ENCODE peak calls at places on chromosomes 3 and 15, in nine cellular contexts. One of them, this sample, is unnamed.

GRCh38 chr3:100993309-100993708 is at the start of gene ABI3BP:
- DNase-seq in ACHN: peak; percentile 78
- DNase-seq in NT2/D1: no peak
- DNase-seq in glutamatergic neuron: peak; percentile 28
- DNase-seq in COR-L47: no peak
- DNase-seq in M059J: peak; percentile 87
- DNase-seq in left cardiac atrium: peak; percentile 82
- DNase-seq in activated effector memory CD4-positive, alpha-beta T cell treated with Interleukin-2 at 50 U/mL for 16 hours: no peak
- DNase-seq in GM20000: no peak
- DNase-seq in this sample: peak; percentile 82

GRCh38 chr3:152505926-152506325 is 237.2 kb downstream of the MBNL1 start:
- DNase-seq in M059J: no peak
- DNase-seq in NT2/D1: no peak
- DNase-seq in glutamatergic neuron: no peak
- DNase-seq in ACHN: no peak
- DNase-seq in activated effector memory CD4-positive, alpha-beta T cell treated with Interleukin-2 at 50 U/mL for 16 hours: no peak
- DNase-seq in COR-L47: no peak
- DNase-seq in left cardiac atrium: no peak
- DNase-seq in GM20000: peak; percentile 38
- DNase-seq in this sample: no peak

GRCh38 chr3:5784656-5785055 is 597.1 kb downstream of the EDEM1 start:
- DNase-seq in COR-L47: peak; percentile 43
- DNase-seq in ACHN: no peak
- DNase-seq in GM20000: no peak
- DNase-seq in M059J: no peak
- DNase-seq in NT2/D1: no peak
- DNase-seq in left cardiac atrium: no peak
- DNase-seq in glutamatergic neuron: no peak
- DNase-seq in activated effector memory CD4-positive, alpha-beta T cell treated with Interleukin-2 at 50 U/mL for 16 hours: no peak
- DNase-seq in this sample: no peak

GRCh38 chr15:51368307-51368706 is 26.9 kb downstream of the GLDN start:
- DNase-seq in COR-L47: no peak
- DNase-seq in ACHN: no peak
- DNase-seq in left cardiac atrium: no peak
- DNase-seq in NT2/D1: no peak
- DNase-seq in GM20000: no peak
- DNase-seq in glutamatergic neuron: no peak
- DNase-seq in M059J: no peak
- DNase-seq in activated effector memory CD4-positive, alpha-beta T cell treated with Interleukin-2 at 50 U/mL for 16 hours: no peak
- DNase-seq in this sample: no peak

GRCh38 chr15:56292546-56293316 is 49.1 kb upstream of the RFX7 start:
- DNase-seq in left cardiac atrium: no peak
- DNase-seq in ACHN: no peak
- DNase-seq in GM20000: no peak
- DNase-seq in activated effector memory CD4-positive, alpha-beta T cell treated with Interleukin-2 at 50 U/mL for 16 hours: no peak
- DNase-seq in M059J: no peak
- DNase-seq in COR-L47: no peak
- DNase-seq in NT2/D1: no peak
- DNase-seq in glutamatergic neuron: no peak
- DNase-seq in this sample: no peak

GRCh38 chr15:40282870-40283614 is at the start of gene ANKRD63:
- DNase-seq in GM20000: peak; percentile 76
- DNase-seq in left cardiac atrium: no peak
- DNase-seq in activated effector memory CD4-positive, alpha-beta T cell treated with Interleukin-2 at 50 U/mL for 16 hours: peak; percentile 18
- DNase-seq in M059J: peak; percentile 17
- DNase-seq in glutamatergic neuron: no peak
- DNase-seq in NT2/D1: no peak
- DNase-seq in COR-L47: peak; percentile 39
- DNase-seq in ACHN: no peak
- DNase-seq in this sample: no peak

GRCh38 chr15:70035051-70035718 is 62.5 kb downstream of the TLE3 start:
- DNase-seq in glutamatergic neuron: peak; percentile 8
- DNase-seq in activated effector memory CD4-positive, alpha-beta T cell treated with Interleukin-2 at 50 U/mL for 16 hours: no peak
- DNase-seq in GM20000: no peak
- DNase-seq in NT2/D1: no peak
- DNase-seq in COR-L47: no peak
- DNase-seq in ACHN: no peak
- DNase-seq in left cardiac atrium: no peak
- DNase-seq in M059J: no peak
- DNase-seq in this sample: peak; percentile 49

GRCh38 chr3:108472011-108472591 is 38.3 kb downstream of the MYH15 start:
- DNase-seq in glutamatergic neuron: no peak
- DNase-seq in left cardiac atrium: no peak
- DNase-seq in COR-L47: no peak
- DNase-seq in ACHN: peak; percentile 86
- DNase-seq in NT2/D1: no peak
- DNase-seq in activated effector memory CD4-positive, alpha-beta T cell treated with Interleukin-2 at 50 U/mL for 16 hours: no peak
- DNase-seq in GM20000: no peak
- DNase-seq in M059J: peak; percentile 94
- DNase-seq in this sample: no peak

GRCh38 chr3:169147246-169148008 is 516.1 kb downstream of the MECOM start:
- DNase-seq in M059J: peak; percentile 86
- DNase-seq in glutamatergic neuron: peak; percentile 79
- DNase-seq in left cardiac atrium: peak; percentile 66
- DNase-seq in COR-L47: peak; percentile 59
- DNase-seq in ACHN: peak; percentile 77
- DNase-seq in GM20000: peak; percentile 19
- DNase-seq in activated effector memory CD4-positive, alpha-beta T cell treated with Interleukin-2 at 50 U/mL for 16 hours: no peak
- DNase-seq in NT2/D1: peak; percentile 76
- DNase-seq in this sample: peak; percentile 58

GRCh38 chr3:63655519-63655918 is 3.0 kb downstream of the SNTN start:
- DNase-seq in GM20000: no peak
- DNase-seq in left cardiac atrium: no peak
- DNase-seq in activated effector memory CD4-positive, alpha-beta T cell treated with Interleukin-2 at 50 U/mL for 16 hours: no peak
- DNase-seq in ACHN: no peak
- DNase-seq in glutamatergic neuron: no peak
- DNase-seq in NT2/D1: no peak
- DNase-seq in M059J: peak; percentile 76
- DNase-seq in COR-L47: no peak
- DNase-seq in this sample: no peak

GRCh38 chr3:107394502-107394901 is 17.3 kb downstream of the CCDC54 start:
- DNase-seq in COR-L47: no peak
- DNase-seq in NT2/D1: no peak
- DNase-seq in activated effector memory CD4-positive, alpha-beta T cell treated with Interleukin-2 at 50 U/mL for 16 hours: no peak
- DNase-seq in GM20000: no peak
- DNase-seq in left cardiac atrium: no peak
- DNase-seq in M059J: peak; percentile 26
- DNase-seq in ACHN: no peak
- DNase-seq in glutamatergic neuron: no peak
- DNase-seq in this sample: no peak

GRCh38 chr3:71064976-71065763 is 518.4 kb downstream of the FOXP1 start:
- DNase-seq in M059J: peak; percentile 44
- DNase-seq in GM20000: peak; percentile 52
- DNase-seq in glutamatergic neuron: peak; percentile 73
- DNase-seq in COR-L47: peak; percentile 37
- DNase-seq in NT2/D1: no peak
- DNase-seq in activated effector memory CD4-positive, alpha-beta T cell treated with Interleukin-2 at 50 U/mL for 16 hours: peak; percentile 54
- DNase-seq in left cardiac atrium: peak; percentile 67
- DNase-seq in ACHN: peak; percentile 37
- DNase-seq in this sample: peak; percentile 75